ENCODE peak calls at places on chromosomes 6 and 20, in four cellular contexts. S, H, Z and P are unnamed samples.

GRCh38 chr6:89385156-89385667 is 26.9 kb downstream of the RRAGD start:
- DNase-seq in H (no peak), S (peak; percentile 55), Z (no peak), P (no peak)

GRCh38 chr6:35485402-35485877 is 11.4 kb downstream of the TEAD3 start:
- DNase-seq in H (peak; percentile 64), Z (no peak), S (no peak), P (no peak)

GRCh38 chr20:62596921-62597320 is 45.4 kb upstream of the SLCO4A1 start:
- DNase-seq in S (no peak), H (no peak), Z (peak; percentile 9), P (no peak)

GRCh38 chr6:41470341-41471063 is 75.7 kb upstream of the FOXP4 start:
- DNase-seq in H (no peak), S (peak; percentile 67), Z (no peak), P (no peak)

GRCh38 chr6:37283786-37284185 is 25.8 kb upstream of the TMEM217 start:
- DNase-seq in H (peak; percentile 84), Z (peak; percentile 79), S (no peak), P (no peak)

GRCh38 chr6:71012871-71013456 is 56.1 kb upstream of the B3GAT2 start:
- DNase-seq in S (peak; percentile 56), Z (no peak), H (peak; percentile 44), P (peak; percentile 20)

GRCh38 chr6:133170602-133171001 is 70.6 kb upstream of the EYA4 start:
- DNase-seq in H (no peak), S (no peak), Z (no peak), P (no peak)

GRCh38 chr6:93789532-93789931 is 370.2 kb upstream of the EPHA7 start:
- DNase-seq in Z (no peak), S (peak; percentile 68), H (no peak), P (no peak)

DNA sequence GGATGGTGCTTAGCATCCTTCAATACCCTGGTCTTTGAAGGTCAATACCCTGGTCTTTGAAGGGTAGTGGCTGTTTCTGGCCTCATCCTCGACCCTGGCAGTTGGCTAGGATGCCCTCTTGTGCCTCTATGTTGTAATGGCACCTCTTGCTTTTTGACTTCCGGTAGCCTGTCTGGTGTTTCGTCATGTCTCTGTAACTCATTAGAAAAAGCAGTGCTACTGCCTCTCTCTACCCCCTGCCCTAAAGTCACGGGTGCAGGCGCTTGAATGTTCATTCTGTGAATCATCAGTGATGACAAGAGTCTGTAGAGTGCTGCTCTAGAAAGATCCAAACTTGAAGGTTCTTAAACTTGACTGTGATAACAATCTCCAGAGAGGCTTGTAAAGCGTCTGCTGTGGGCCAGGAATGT is 28.3 kb downstream of the RSPO4 start:
- DNase-seq in H (peak; percentile 70), Z (no peak), S (peak; percentile 57), P (peak; percentile 38)
- TF ChIP-seq CTCF in H (peak; percentile 60), Z (no peak), S (peak; percentile 47), P (peak; percentile 36)

GRCh38 chr6:163182696-163183095 is 231.8 kb upstream of the QKI start:
- DNase-seq in H (no peak), S (no peak), Z (no peak), P (no peak)

GRCh38 chr6:163179721-163180120 is 234.8 kb upstream of the QKI start:
- DNase-seq in Z (no peak), S (no peak), H (no peak), P (no peak)

GRCh38 chr6:163181666-163182180 is 232.8 kb upstream of the QKI start:
- DNase-seq in Z (no peak), H (no peak), S (no peak), P (no peak)

GRCh38 chr6:163179061-163179460 is 235.5 kb upstream of the QKI start:
- DNase-seq in H (no peak), Z (no peak), S (no peak), P (no peak)

DNA sequence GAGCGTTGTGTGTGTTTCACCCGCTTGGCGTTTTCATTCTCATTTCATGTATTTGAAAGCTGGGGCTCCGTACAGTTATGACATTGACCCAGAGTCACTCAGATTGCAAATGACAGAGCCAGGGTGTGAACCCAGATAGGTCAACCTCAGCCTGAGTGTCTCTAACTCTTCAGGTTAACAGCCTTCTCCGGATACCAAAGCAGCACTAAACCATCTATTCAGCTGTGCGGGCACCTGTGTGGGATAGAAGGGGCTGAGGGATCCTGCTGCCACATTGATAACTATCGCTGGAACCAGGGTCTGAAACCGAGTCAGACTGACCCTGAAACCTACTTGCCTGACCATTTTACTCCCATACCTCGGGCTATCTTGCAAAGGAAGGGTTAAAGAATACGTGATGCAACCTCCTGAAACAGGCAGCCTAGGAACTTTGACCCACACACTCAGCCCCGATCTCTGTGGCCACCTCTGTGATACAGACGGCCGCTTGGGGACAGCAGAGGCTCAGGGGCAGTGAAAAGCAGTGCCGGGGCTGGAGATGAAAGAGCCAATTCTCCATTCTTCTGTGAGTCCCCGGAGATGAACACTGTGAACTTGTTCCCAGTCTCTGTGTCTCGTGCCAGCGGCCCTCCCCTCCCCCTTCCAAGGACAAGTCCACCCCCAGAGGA is 233.5 kb upstream of the QKI start:
- DNase-seq in H (peak; percentile 54), S (peak; percentile 65), Z (peak; percentile 65), P (peak; percentile 69)
- TF ChIP-seq CTCF in H (peak; percentile 61), S (peak; percentile 64), Z (no peak), P (no peak)

GRCh38 chr6:75932067-75932466 is 140.4 kb downstream of the IMPG1 start:
- DNase-seq in H (no peak), Z (peak; percentile 33), S (peak; percentile 16), P (peak; percentile 72)
- TF ChIP-seq CTCF in H (peak; percentile 21), Z (peak; percentile 31), S (peak; percentile 53), P (peak; percentile 48)

GRCh38 chr6:111730835-111731234 is 125.2 kb upstream of the TRAF3IP2 start:
- DNase-seq in S (no peak), Z (no peak), H (no peak), P (no peak)

GRCh38 chr6:111727041-111727440 is 121.4 kb upstream of the TRAF3IP2 start:
- DNase-seq in S (peak; percentile 88), H (peak; percentile 91), Z (no peak), P (no peak)

GRCh38 chr6:111724505-111724904 is 118.8 kb upstream of the TRAF3IP2 start:
- DNase-seq in H (no peak), S (no peak), Z (no peak), P (no peak)

GRCh38 chr6:111725446-111726112 is 119.9 kb upstream of the TRAF3IP2 start:
- DNase-seq in Z (no peak), S (no peak), H (peak; percentile 88), P (no peak)

GRCh38 chr6:111727798-111728197 is 122.1 kb upstream of the TRAF3IP2 start:
- DNase-seq in S (peak; percentile 59), Z (no peak), H (no peak), P (no peak)
- TF ChIP-seq CTCF in S (peak; percentile 40), Z (no peak), H (peak; percentile 33), P (peak; percentile 51)

GRCh38 chr6:109595998-109596397 is 95.0 kb downstream of the AK9 start:
- DNase-seq in H (peak; percentile 40), Z (no peak), S (peak; percentile 60), P (peak; percentile 4)
- TF ChIP-seq CTCF in H (peak; percentile 57), Z (no peak), S (peak; percentile 64), P (peak; percentile 68)

GRCh38 chr6:31737315-31738047 is 1.2 kb upstream of the CLIC1 start:
- DNase-seq in S (peak; percentile 30), H (no peak), Z (no peak), P (peak; percentile 55)

GRCh38 chr6:31739639-31740396 is at the start of gene MSH5:
- DNase-seq in H (peak; percentile 99), Z (peak; percentile 96), S (peak; percentile 98), P (peak; percentile 90)

GRCh38 chr6:31736026-31736767 is at the start of gene CLIC1:
- DNase-seq in Z (peak; percentile 88), H (peak; percentile 71), S (peak; percentile 74), P (peak; percentile 73)

GRCh38 chr6:31736768-31737314 is 511 bp upstream of the CLIC1 start:
- DNase-seq in Z (peak; percentile 45), S (no peak), H (no peak), P (no peak)

DNA sequence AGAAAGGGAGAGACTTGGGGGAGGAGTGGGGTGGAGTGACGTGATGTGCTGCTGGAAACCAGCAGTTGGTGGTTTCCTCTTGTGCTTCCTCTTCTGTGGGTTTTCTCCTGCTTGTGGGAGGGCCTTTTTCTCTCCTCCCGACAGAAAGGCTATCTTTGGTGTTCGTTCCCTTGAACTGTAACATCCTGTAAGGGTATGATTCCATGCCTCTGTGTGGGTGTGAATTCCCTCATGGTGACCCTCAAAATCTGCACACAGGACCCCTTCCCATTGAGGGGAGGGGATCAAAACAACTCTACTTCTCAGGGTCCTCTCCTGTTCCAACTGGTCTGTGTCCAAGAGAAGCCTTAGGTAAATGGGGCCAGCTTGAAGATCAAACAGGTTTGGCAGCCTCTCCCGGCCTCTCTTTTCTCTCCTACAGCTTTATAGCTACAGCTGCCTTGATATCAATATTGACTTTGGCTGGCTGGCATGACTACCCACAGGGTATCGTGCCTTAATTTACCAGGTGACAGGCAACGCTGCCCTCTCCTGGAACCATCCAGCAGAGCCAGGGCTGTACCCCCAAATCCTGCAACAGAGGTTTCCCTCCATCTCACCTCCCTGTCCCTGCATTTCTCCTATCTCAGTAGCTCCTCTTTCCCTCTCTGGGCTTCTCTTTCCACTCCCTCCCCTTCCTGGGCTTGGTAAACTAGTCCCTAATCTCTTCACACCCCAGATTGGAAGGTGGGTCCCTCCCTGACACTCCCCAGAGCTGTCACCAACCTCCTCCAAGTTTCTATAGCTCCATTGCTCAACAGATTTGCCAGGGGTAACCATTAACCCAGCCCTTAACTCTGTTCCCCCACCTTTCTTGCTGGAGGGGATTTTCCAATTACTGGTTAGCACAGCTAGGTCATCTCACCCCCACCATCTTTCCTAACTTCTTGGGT is 1.5 kb upstream of the MSH5 start:
- DNase-seq in Z (peak; percentile 52), H (peak; percentile 80), S (peak; percentile 90), P (no peak)
- TF ChIP-seq CTCF in Z (no peak), H (peak; percentile 32), S (peak; percentile 40), P (no peak)

DNA sequence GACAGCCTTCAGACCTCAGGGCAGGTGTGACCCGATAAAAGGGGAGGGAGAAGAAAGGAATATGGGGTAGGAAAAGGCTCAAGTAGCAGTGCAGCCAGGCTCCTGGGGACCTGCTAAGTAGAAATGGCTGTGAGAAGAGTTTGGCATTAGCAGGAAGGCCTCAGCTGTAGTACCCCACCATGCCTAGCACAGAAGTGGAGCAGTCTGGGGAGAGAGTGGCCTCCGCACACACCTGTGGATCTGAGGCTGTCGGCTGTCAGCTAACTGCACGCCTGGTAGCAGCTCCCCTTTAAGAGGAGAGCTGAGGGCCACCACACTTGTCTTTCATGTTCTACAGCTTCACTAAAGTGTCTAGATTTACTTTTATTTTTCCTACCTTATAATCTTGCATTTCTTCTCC is 24.5 kb downstream of the PDE7B start:
- DNase-seq in Z (no peak), H (no peak), S (no peak), P (no peak)
- TF ChIP-seq CTCF in Z (no peak), H (no peak), S (no peak), P (no peak)

DNA sequence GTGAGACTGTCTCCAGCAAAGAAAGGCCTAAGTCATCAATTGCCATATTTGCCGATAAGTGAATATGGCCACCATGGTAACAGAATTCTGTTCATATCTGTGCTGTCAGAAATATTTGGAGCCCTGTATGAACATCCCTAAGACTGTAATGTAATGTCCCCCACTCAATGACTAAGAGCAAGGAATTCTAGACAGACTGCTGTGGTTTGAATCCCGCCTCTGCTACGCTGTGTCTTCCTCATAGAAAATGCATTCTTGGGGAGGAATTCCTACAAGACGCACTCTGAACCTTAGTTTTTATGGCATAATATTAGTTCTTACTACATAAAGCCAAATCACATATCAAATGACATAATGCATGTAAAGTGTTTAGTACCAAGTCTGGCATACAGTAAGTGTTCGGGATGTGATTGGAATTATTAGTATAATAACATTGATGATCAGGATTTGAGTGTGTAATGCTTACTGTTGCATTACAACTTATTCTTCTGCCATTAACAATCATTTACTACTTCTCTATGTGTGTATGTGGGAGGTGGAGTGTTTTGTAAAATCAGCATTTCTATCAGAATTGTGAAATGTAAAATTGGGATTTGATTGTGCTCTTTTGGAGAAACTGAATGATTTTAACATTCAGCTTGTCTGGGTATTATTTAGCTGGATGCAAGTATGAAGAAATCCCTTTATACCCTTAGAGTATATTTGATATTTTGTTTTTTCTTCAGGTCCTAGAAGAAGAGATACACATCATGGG is 103.0 kb downstream of the OLIG3 start:
- DNase-seq in S (no peak), Z (no peak), H (no peak), P (no peak)
- TF ChIP-seq CTCF in S (no peak), Z (no peak), H (no peak), P (no peak)